ENCODE peak calls at places on chromosomes 6 and 20, in ten cellular contexts. One of them, this sample, is unnamed.

GRCh38 chr6:161498359-161498758 is 224.5 kb upstream of the AGPAT4 start:
- DNase-seq in neural progenitor cell: peak
- DNase-seq in foreskin fibroblast: peak
- DNase-seq in tibial artery: no peak
- DNase-seq in fibroblast of the aortic adventitia: peak
- DNase-seq in body of pancreas: peak
- DNase-seq in mesothelial cell of epicardium: no peak
- DNase-seq in A549: peak
- DNase-seq in endothelial cell: peak
- DNase-seq in lung: no peak
- DNase-seq in this sample: peak

GRCh38 chr20:37622728-37623127 is 71.1 kb upstream of the CTNNBL1 start:
- DNase-seq in neural progenitor cell: peak
- DNase-seq in tibial artery: no peak
- DNase-seq in fibroblast of the aortic adventitia: no peak
- DNase-seq in A549: no peak
- DNase-seq in body of pancreas: no peak
- DNase-seq in mesothelial cell of epicardium: no peak
- DNase-seq in endothelial cell: no peak
- DNase-seq in lung: no peak
- DNase-seq in foreskin fibroblast: no peak
- DNase-seq in this sample: no peak

GRCh38 chr6:120405947-120406346 is 928.3 kb downstream of the TBC1D32 start:
- DNase-seq in endothelial cell: no peak
- DNase-seq in fibroblast of the aortic adventitia: no peak
- DNase-seq in foreskin fibroblast: no peak
- DNase-seq in tibial artery: no peak
- DNase-seq in neural progenitor cell: peak
- DNase-seq in lung: no peak
- DNase-seq in body of pancreas: no peak
- DNase-seq in A549: no peak
- DNase-seq in mesothelial cell of epicardium: no peak
- DNase-seq in this sample: no peak

GRCh38 chr6:56515081-56515905 is 127.4 kb downstream of the DST start:
- DNase-seq in foreskin fibroblast: no peak
- DNase-seq in lung: no peak
- DNase-seq in mesothelial cell of epicardium: no peak
- DNase-seq in body of pancreas: peak
- DNase-seq in A549: no peak
- DNase-seq in tibial artery: no peak
- DNase-seq in endothelial cell: no peak
- DNase-seq in fibroblast of the aortic adventitia: no peak
- DNase-seq in neural progenitor cell: no peak
- DNase-seq in this sample: no peak

GRCh38 chr6:12543953-12544352 is 172.6 kb upstream of the PHACTR1 start:
- DNase-seq in foreskin fibroblast: no peak
- DNase-seq in neural progenitor cell: no peak
- DNase-seq in A549: no peak
- DNase-seq in endothelial cell: no peak
- DNase-seq in fibroblast of the aortic adventitia: no peak
- DNase-seq in tibial artery: no peak
- DNase-seq in mesothelial cell of epicardium: no peak
- DNase-seq in lung: no peak
- DNase-seq in body of pancreas: peak
- DNase-seq in this sample: no peak

GRCh38 chr6:30345852-30346251 is 896 bp downstream of the RPP21 start:
- DNase-seq in lung: no peak
- DNase-seq in mesothelial cell of epicardium: no peak
- DNase-seq in body of pancreas: no peak
- DNase-seq in endothelial cell: no peak
- DNase-seq in neural progenitor cell: no peak
- DNase-seq in foreskin fibroblast: no peak
- DNase-seq in fibroblast of the aortic adventitia: no peak
- DNase-seq in tibial artery: no peak
- DNase-seq in A549: no peak
- DNase-seq in this sample: no peak

GRCh38 chr6:29071831-29072723 is 15.0 kb downstream of the OR2B3 start:
- DNase-seq in mesothelial cell of epicardium: no peak
- DNase-seq in neural progenitor cell: peak
- DNase-seq in tibial artery: no peak
- DNase-seq in foreskin fibroblast: no peak
- DNase-seq in lung: no peak
- DNase-seq in fibroblast of the aortic adventitia: peak
- DNase-seq in endothelial cell: peak
- DNase-seq in A549: peak
- DNase-seq in body of pancreas: peak
- DNase-seq in this sample: peak

GRCh38 chr6:170247178-170247701 is 43.6 kb downstream of the DLL1 start:
- DNase-seq in fibroblast of the aortic adventitia: no peak
- DNase-seq in body of pancreas: no peak
- DNase-seq in lung: no peak
- DNase-seq in A549: no peak
- DNase-seq in endothelial cell: no peak
- DNase-seq in mesothelial cell of epicardium: no peak
- DNase-seq in tibial artery: no peak
- DNase-seq in foreskin fibroblast: no peak
- DNase-seq in neural progenitor cell: no peak
- DNase-seq in this sample: no peak

GRCh38 chr6:117477988-117478852 is 4.3 kb upstream of the DCBLD1 start:
- DNase-seq in endothelial cell: peak
- DNase-seq in fibroblast of the aortic adventitia: no peak
- DNase-seq in lung: no peak
- DNase-seq in A549: no peak
- DNase-seq in tibial artery: no peak
- DNase-seq in neural progenitor cell: peak
- DNase-seq in foreskin fibroblast: peak
- DNase-seq in mesothelial cell of epicardium: no peak
- DNase-seq in body of pancreas: no peak
- DNase-seq in this sample: peak

GRCh38 chr20:1822564-1823420 is 72.4 kb upstream of the SIRPA start:
- DNase-seq in foreskin fibroblast: peak
- DNase-seq in lung: no peak
- DNase-seq in body of pancreas: no peak
- DNase-seq in neural progenitor cell: no peak
- DNase-seq in endothelial cell: no peak
- DNase-seq in A549: no peak
- DNase-seq in mesothelial cell of epicardium: no peak
- DNase-seq in fibroblast of the aortic adventitia: peak
- DNase-seq in tibial artery: no peak
- DNase-seq in this sample: peak
- TF ChIP-seq CTCF in foreskin fibroblast: no peak
- TF ChIP-seq CTCF in lung: no peak
- TF ChIP-seq CTCF in body of pancreas: no peak
- TF ChIP-seq CTCF in neural progenitor cell: no peak
- TF ChIP-seq CTCF in endothelial cell: peak
- TF ChIP-seq CTCF in A549: no peak
- TF ChIP-seq CTCF in mesothelial cell of epicardium: no peak
- TF ChIP-seq CTCF in fibroblast of the aortic adventitia: no peak
- TF ChIP-seq CTCF in tibial artery: no peak
- TF ChIP-seq CTCF in this sample: peak

GRCh38 chr6:113733386-113733785 is 123.8 kb upstream of the MARCKS start:
- DNase-seq in endothelial cell: no peak
- DNase-seq in neural progenitor cell: no peak
- DNase-seq in A549: no peak
- DNase-seq in body of pancreas: no peak
- DNase-seq in foreskin fibroblast: peak
- DNase-seq in tibial artery: no peak
- DNase-seq in mesothelial cell of epicardium: no peak
- DNase-seq in fibroblast of the aortic adventitia: peak
- DNase-seq in lung: no peak
- DNase-seq in this sample: no peak

GRCh38 chr6:113734886-113735481 is 122.2 kb upstream of the MARCKS start:
- DNase-seq in endothelial cell: no peak
- DNase-seq in A549: no peak
- DNase-seq in mesothelial cell of epicardium: no peak
- DNase-seq in lung: no peak
- DNase-seq in tibial artery: no peak
- DNase-seq in foreskin fibroblast: peak
- DNase-seq in neural progenitor cell: no peak
- DNase-seq in body of pancreas: no peak
- DNase-seq in fibroblast of the aortic adventitia: peak
- DNase-seq in this sample: peak

GRCh38 chr6:113735487-113735886 is 121.7 kb upstream of the MARCKS start:
- DNase-seq in lung: no peak
- DNase-seq in neural progenitor cell: no peak
- DNase-seq in body of pancreas: no peak
- DNase-seq in fibroblast of the aortic adventitia: no peak
- DNase-seq in tibial artery: no peak
- DNase-seq in mesothelial cell of epicardium: no peak
- DNase-seq in foreskin fibroblast: no peak
- DNase-seq in A549: no peak
- DNase-seq in endothelial cell: no peak
- DNase-seq in this sample: no peak

GRCh38 chr6:113731528-113731927 is 125.6 kb upstream of the MARCKS start:
- DNase-seq in foreskin fibroblast: no peak
- DNase-seq in endothelial cell: no peak
- DNase-seq in fibroblast of the aortic adventitia: no peak
- DNase-seq in neural progenitor cell: no peak
- DNase-seq in mesothelial cell of epicardium: no peak
- DNase-seq in body of pancreas: no peak
- DNase-seq in tibial artery: no peak
- DNase-seq in lung: no peak
- DNase-seq in A549: no peak
- DNase-seq in this sample: no peak

GRCh38 chr6:113732384-113732966 is 124.7 kb upstream of the MARCKS start:
- DNase-seq in A549: no peak
- DNase-seq in foreskin fibroblast: peak
- DNase-seq in neural progenitor cell: peak
- DNase-seq in body of pancreas: peak
- DNase-seq in endothelial cell: no peak
- DNase-seq in lung: no peak
- DNase-seq in fibroblast of the aortic adventitia: peak
- DNase-seq in mesothelial cell of epicardium: no peak
- DNase-seq in tibial artery: no peak
- DNase-seq in this sample: peak
- TF ChIP-seq CTCF in A549: no peak
- TF ChIP-seq CTCF in foreskin fibroblast: no peak
- TF ChIP-seq CTCF in neural progenitor cell: peak
- TF ChIP-seq CTCF in body of pancreas: peak
- TF ChIP-seq CTCF in endothelial cell: no peak
- TF ChIP-seq CTCF in lung: no peak
- TF ChIP-seq CTCF in fibroblast of the aortic adventitia: peak
- TF ChIP-seq CTCF in mesothelial cell of epicardium: no peak
- TF ChIP-seq CTCF in tibial artery: no peak
- TF ChIP-seq CTCF in this sample: peak

GRCh38 chr6:6744551-6744950 is 156.0 kb downstream of the LY86 start:
- DNase-seq in mesothelial cell of epicardium: no peak
- DNase-seq in foreskin fibroblast: no peak
- DNase-seq in neural progenitor cell: no peak
- DNase-seq in endothelial cell: no peak
- DNase-seq in body of pancreas: no peak
- DNase-seq in lung: no peak
- DNase-seq in A549: no peak
- DNase-seq in tibial artery: no peak
- DNase-seq in fibroblast of the aortic adventitia: no peak
- DNase-seq in this sample: no peak
- TF ChIP-seq CTCF in mesothelial cell of epicardium: no peak
- TF ChIP-seq CTCF in foreskin fibroblast: no peak
- TF ChIP-seq CTCF in neural progenitor cell: no peak
- TF ChIP-seq CTCF in endothelial cell: no peak
- TF ChIP-seq CTCF in body of pancreas: no peak
- TF ChIP-seq CTCF in lung: no peak
- TF ChIP-seq CTCF in A549: no peak
- TF ChIP-seq CTCF in tibial artery: no peak
- TF ChIP-seq CTCF in fibroblast of the aortic adventitia: no peak
- TF ChIP-seq CTCF in this sample: no peak

GRCh38 chr6:169211881-169212280 is 41.8 kb downstream of the THBS2 start:
- DNase-seq in body of pancreas: no peak
- DNase-seq in fibroblast of the aortic adventitia: no peak
- DNase-seq in endothelial cell: no peak
- DNase-seq in mesothelial cell of epicardium: no peak
- DNase-seq in foreskin fibroblast: no peak
- DNase-seq in neural progenitor cell: no peak
- DNase-seq in lung: no peak
- DNase-seq in tibial artery: no peak
- DNase-seq in A549: no peak
- DNase-seq in this sample: no peak

GRCh38 chr6:169213814-169214520 is 39.7 kb downstream of the THBS2 start:
- DNase-seq in body of pancreas: no peak
- DNase-seq in neural progenitor cell: no peak
- DNase-seq in lung: peak
- DNase-seq in fibroblast of the aortic adventitia: no peak
- DNase-seq in endothelial cell: no peak
- DNase-seq in tibial artery: no peak
- DNase-seq in A549: no peak
- DNase-seq in mesothelial cell of epicardium: no peak
- DNase-seq in foreskin fibroblast: no peak
- DNase-seq in this sample: no peak

GRCh38 chr6:169212436-169212835 is 41.2 kb downstream of the THBS2 start:
- DNase-seq in A549: no peak
- DNase-seq in lung: no peak
- DNase-seq in foreskin fibroblast: peak
- DNase-seq in tibial artery: no peak
- DNase-seq in endothelial cell: no peak
- DNase-seq in fibroblast of the aortic adventitia: no peak
- DNase-seq in mesothelial cell of epicardium: no peak
- DNase-seq in body of pancreas: no peak
- DNase-seq in neural progenitor cell: no peak
- DNase-seq in this sample: peak

GRCh38 chr6:169215201-169215661 is 38.4 kb downstream of the THBS2 start:
- DNase-seq in A549: no peak
- DNase-seq in mesothelial cell of epicardium: no peak
- DNase-seq in foreskin fibroblast: peak
- DNase-seq in body of pancreas: no peak
- DNase-seq in neural progenitor cell: no peak
- DNase-seq in tibial artery: no peak
- DNase-seq in fibroblast of the aortic adventitia: no peak
- DNase-seq in lung: peak
- DNase-seq in endothelial cell: no peak
- DNase-seq in this sample: peak

DNA sequence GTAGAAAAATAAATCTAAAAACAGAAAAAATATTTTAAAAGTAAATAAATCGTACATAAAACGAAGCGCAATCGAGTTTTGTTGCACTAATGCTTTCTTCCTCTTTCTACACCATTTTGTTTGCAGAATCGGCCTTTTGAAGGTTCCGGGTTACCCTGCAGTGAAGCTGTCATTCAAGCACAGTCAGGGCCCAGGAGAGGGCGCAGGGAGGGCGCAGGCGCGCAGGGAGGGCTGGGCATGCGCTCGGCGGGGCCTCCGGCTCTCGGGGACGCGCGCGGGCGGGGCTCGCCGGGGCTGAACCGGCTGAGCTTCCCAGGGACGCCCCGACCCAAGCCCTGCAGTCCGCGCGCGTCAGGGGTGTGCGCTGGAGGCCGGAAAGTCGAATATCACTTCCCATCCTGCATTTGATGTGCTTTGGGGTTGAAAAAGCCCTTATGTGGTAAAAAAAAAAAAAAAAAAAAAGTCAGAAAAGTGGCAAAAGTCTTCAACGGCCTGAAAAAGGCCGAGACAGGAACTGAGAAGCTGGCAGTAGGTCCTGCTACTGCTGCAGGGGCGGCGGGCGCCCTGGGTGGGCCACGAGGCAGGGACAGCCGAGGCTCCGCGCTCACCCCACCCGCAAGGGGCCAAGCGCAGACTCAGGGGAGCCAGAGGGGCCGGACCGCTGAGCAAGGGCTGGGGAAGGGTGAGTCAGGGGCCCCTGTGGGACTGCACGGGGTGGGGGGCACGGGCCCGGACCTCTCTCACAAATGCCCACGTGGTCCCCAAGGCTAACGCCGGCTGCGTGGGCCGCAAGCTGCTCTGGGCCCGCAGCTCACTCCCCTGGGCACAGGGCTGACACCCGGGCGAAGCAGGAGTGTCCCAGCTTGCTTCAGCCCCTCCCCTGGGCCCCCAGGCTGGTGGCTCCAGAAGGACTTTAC is 40.5 kb downstream of the THBS2 start:
- DNase-seq in fibroblast of the aortic adventitia: peak
- DNase-seq in body of pancreas: peak
- DNase-seq in neural progenitor cell: peak
- DNase-seq in endothelial cell: peak
- DNase-seq in mesothelial cell of epicardium: peak
- DNase-seq in foreskin fibroblast: peak
- DNase-seq in lung: peak
- DNase-seq in tibial artery: peak
- DNase-seq in A549: peak
- DNase-seq in this sample: peak
- TF ChIP-seq CTCF in fibroblast of the aortic adventitia: no peak
- TF ChIP-seq CTCF in body of pancreas: peak
- TF ChIP-seq CTCF in neural progenitor cell: peak
- TF ChIP-seq CTCF in endothelial cell: no peak
- TF ChIP-seq CTCF in mesothelial cell of epicardium: no peak
- TF ChIP-seq CTCF in foreskin fibroblast: peak
- TF ChIP-seq CTCF in lung: peak
- TF ChIP-seq CTCF in tibial artery: peak
- TF ChIP-seq CTCF in A549: no peak
- TF ChIP-seq CTCF in this sample: peak

This sample was measured in cardiac fibroblast.